ENCODE peak calls at places on chromosomes 6 and 20, in six cellular contexts. F is lower leg skin, S is spleen, Z is lower lobe of right lung, M is cardiac muscle cell, B is tibial nerve. U is an unnamed sample.

GRCh38 chr6:43435682-43436437 is 8.5 kb downstream of the ABCC10 start:
- DNase-seq in F (no peak), S (no peak), Z (no peak), M (no peak), B (no peak), U (no peak)

GRCh38 chr6:87808005-87808757 is 106.1 kb upstream of the AKIRIN2 start:
- DNase-seq in F (no peak), S (no peak), Z (no peak), M (peak; percentile 32), B (no peak), U (no peak)

GRCh38 chr20:10463622-10464021 is 28.5 kb downstream of the SLX4IP start:
- DNase-seq in F (no peak), S (no peak), Z (no peak), M (no peak), B (no peak), U (no peak)

GRCh38 chr6:116352515-116353471 is 18.0 kb upstream of the DSE start:
- DNase-seq in F (no peak), S (no peak), Z (no peak), M (peak; percentile 38), B (no peak), U (no peak)

GRCh38 chr6:141077355-141078333 is 1055.1 kb upstream of the GJE1 start:
- DNase-seq in F (no peak), S (no peak), Z (no peak), M (peak; percentile 35), B (no peak), U (no peak)

GRCh38 chr6:15989397-15989796 is 139.5 kb upstream of the MYLIP start:
- DNase-seq in F (no peak), S (no peak), Z (no peak), M (no peak), B (no peak), U (no peak)

GRCh38 chr6:112027942-112028674 is 25.8 kb upstream of the CCN6 start:
- DNase-seq in F (no peak), S (no peak), Z (no peak), M (peak; percentile 62), B (no peak), U (no peak)

GRCh38 chr6:89079611-89080213 is 839 bp upstream of the PNRC1 start:
- DNase-seq in F (peak; percentile 47), S (peak; percentile 85), Z (peak; percentile 65), M (peak; percentile 86), B (peak; percentile 27), U (peak; percentile 44)

GRCh38 chr20:33276303-33277113 is 6.5 kb upstream of the BPIFB1 start:
- DNase-seq in F (no peak), S (no peak), Z (no peak), M (no peak), B (no peak), U (no peak)

GRCh38 chr6:36980876-36981619 is 4.9 kb downstream of the MTCH1 start:
- DNase-seq in F (no peak), S (no peak), Z (no peak), M (no peak), B (no peak), U (no peak)

GRCh38 chr6:52724041-52724405 is 39.3 kb downstream of the GSTA2 start:
- DNase-seq in F (no peak), S (no peak), Z (no peak), M (peak; percentile 79), B (no peak), U (peak; percentile 67)

GRCh38 chr6:50845499-50846108 is 26.9 kb downstream of the TFAP2B start:
- DNase-seq in F (no peak), S (no peak), Z (no peak), M (no peak), B (no peak), U (no peak)

GRCh38 chr6:112014483-112014882 is 39.4 kb upstream of the CCN6 start:
- DNase-seq in F (no peak), S (no peak), Z (no peak), M (peak; percentile 71), B (no peak), U (peak; percentile 53)

GRCh38 chr20:23640018-23640872 is 2.5 kb upstream of the CST3 start:
- DNase-seq in F (no peak), S (no peak), Z (no peak), M (no peak), B (no peak), U (no peak)

GRCh38 chr20:20137851-20138250 is 85.5 kb downstream of the CFAP61 start:
- DNase-seq in F (no peak), S (no peak), Z (no peak), M (no peak), B (no peak), U (no peak)

GRCh38 chr6:3361312-3362037 is 95.4 kb downstream of the SLC22A23 start:
- DNase-seq in F (no peak), S (no peak), Z (no peak), M (no peak), B (no peak), U (no peak)

GRCh38 chr20:47546184-47547033 is 44.7 kb downstream of the NCOA3 start:
- DNase-seq in F (no peak), S (no peak), Z (no peak), M (peak; percentile 53), B (no peak), U (no peak)

DNA sequence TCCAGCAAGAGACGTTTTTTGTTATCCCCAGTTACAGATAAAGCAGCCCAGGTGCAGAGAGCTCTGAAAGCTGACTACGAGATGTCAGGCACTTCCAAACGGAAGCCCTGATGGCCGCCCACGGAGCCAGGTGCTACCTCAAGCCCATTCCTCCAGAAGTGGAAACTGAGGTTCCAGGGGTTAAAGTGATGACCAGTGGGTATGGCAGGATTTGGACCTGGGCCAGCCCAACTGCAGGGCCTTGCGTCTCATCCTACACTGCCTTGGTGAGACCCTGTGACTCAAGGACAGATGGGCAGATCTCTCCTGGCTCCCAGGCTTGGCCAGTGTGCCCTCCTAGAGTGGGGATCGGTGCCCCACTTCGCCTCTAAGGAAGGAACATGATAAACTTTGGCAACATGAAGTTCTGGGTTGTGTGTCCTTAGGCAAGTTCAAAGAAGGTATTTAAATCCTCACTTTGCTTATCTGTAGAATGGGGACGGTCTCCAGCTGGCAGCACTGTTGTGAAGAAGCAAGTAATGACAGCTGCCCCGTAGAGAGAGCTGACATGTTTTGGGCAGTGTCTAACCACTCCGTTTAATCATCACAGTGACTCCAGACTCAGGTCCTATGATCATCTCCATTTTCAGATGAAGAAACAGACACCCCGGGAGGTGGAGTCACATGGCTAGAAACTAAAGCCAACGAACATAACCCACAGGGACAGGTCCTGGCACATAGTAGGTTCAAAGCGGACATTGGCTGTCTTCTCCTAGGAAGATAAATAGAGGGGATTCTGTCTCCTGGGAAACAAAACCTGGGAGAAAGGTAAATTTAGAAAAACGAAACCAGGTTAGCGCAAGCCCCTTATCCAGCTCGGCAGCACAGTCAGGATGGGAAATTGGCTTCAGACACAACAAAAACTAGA is 34.4 kb upstream of the CDH22 start:
- DNase-seq in F (no peak), S (no peak), Z (no peak), M (no peak), B (no peak), U (no peak)
- H3K4me3 ChIP-seq in F (no peak overlapping the region), S (no peak overlapping the region), Z (peak overlapping the region; percentile 3), M (no peak overlapping the region), B (no peak overlapping the region), U (no peak overlapping the region)

GRCh38 chr6:35727935-35728662 is 8.7 kb upstream of the ARMC12 start:
- DNase-seq in F (peak; percentile 92), S (peak; percentile 99), Z (peak; percentile 97), M (peak; percentile 99), B (peak; percentile 91), U (peak; percentile 88)
- TF ChIP-seq CTCF in F (no peak), S (peak; percentile 23), Z (peak; percentile 22), M (peak; percentile 14), B (no peak), U (no peak)

DNA sequence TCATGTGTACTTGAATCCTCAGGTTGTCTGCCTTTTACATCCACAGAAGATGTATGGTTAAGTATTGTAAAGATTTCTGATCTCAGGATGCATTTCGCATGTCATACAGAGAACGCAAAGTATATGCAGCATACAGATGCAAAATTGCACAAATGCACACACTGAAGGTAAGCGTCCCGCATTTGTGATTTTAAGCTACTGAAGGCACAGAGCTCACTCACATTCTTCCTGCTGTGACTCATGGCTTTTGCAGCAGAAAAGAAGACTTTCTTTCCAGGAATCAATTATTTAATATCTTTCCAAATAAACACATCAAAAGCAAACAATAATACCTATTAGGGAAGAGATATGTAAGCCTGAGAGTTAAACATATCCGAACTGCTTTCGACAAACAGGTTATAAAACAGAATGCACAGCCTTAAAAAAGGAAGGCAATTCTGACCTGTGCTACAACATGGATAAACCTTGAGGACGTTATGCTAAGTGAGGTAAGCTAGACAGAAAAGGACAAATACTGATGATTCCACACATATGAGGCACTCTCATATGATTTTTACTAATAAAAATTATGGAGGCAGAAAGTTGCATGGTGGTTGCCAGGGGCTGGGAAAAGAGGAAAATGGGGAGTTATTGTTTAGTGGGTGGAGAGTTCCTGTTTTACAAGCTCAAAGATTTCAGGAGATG is 109.0 kb downstream of the TFAP2A start:
- DNase-seq in F (no peak), S (no peak), Z (no peak), M (no peak), B (no peak), U (no peak)
- H3K4me3 ChIP-seq in F (no peak overlapping the region), S (no peak overlapping the region), Z (no peak overlapping the region), M (no peak overlapping the region), B (no peak overlapping the region), U (no peak overlapping the region)

GRCh38 chr6:11758878-11759277 is 19.7 kb downstream of the ADTRP start:
- DNase-seq in F (no peak), S (no peak), Z (no peak), M (no peak), B (no peak), U (no peak)
- TF ChIP-seq CTCF in F (no peak), S (no peak), Z (no peak), M (no peak), B (no peak), U (no peak)

U was measured in astrocyte of the cerebellum.